ENCODE peak calls at places on chromosomes 7 and 10, in four cellular contexts. V is natural killer cell treated with Interleukin-12 subunit alpha and Interleukin-12 subunit beta and Interleukin-15 and Interleukin-18, amount 100 ng/mL, for 72 hours; L is stimulated activated CD4-positive, alpha-beta T cell treated with anti-CD3 and anti-CD28 coated beads, Interleukin-4, amount 100 ng/mL, for 1 hour; I is lower leg skin. E is an unnamed sample.
A peak's percentile ranks its signal among the peaks of the same experiment; 100 is the strongest.

GRCh38 chr7:31336202-31337035 is 4.1 kb downstream of the NEUROD6 start:
- DNase-seq in I (no peak), V (no peak), L (no peak), E (no peak)

GRCh38 chr10:60652628-60653027 is 125.7 kb upstream of the CDK1 start:
- DNase-seq in L (no peak), V (no peak), I (no peak), E (no peak)

GRCh38 chr10:79084012-79084971 is 15.5 kb downstream of the ZMIZ1 start:
- DNase-seq in L (no peak), V (no peak), I (peak; percentile 98), E (peak; percentile 9)

GRCh38 chr7:28272461-28272877 is 91.9 kb upstream of the JAZF1 start:
- DNase-seq in V (peak; percentile 66), I (peak; percentile 85), L (peak; percentile 27), E (peak; percentile 64)

GRCh38 chr7:15755061-15755460 is 68.6 kb upstream of the MEOX2 start:
- DNase-seq in L (no peak), I (no peak), V (no peak), E (no peak)

GRCh38 chr10:104816501-104816900 is 175.4 kb downstream of the SORCS3 start:
- DNase-seq in L (no peak), V (no peak), I (no peak), E (no peak)

GRCh38 chr10:116353817-116354216 is 29.6 kb downstream of the CCDC172 start:
- DNase-seq in V (no peak), I (no peak), L (no peak), E (no peak)

GRCh38 chr10:114526497-114527238 is 122.4 kb upstream of the AFAP1L2 start:
- DNase-seq in L (peak; percentile 82), V (peak; percentile 83), I (peak; percentile 96), E (peak; percentile 91)

GRCh38 chr7:35753761-35754603 is 46.9 kb upstream of the SEPTIN7 start:
- DNase-seq in I (no peak), L (no peak), V (no peak), E (no peak)

GRCh38 chr7:100801833-100802568 is 25.3 kb downstream of the EPHB4 start:
- DNase-seq in I (peak; percentile 91), L (no peak), V (no peak), E (peak; percentile 91)

GRCh38 chr10:131186547-131187253 is 124.8 kb downstream of the TCERG1L start:
- DNase-seq in I (peak; percentile 56), L (no peak), V (no peak), E (no peak)

GRCh38 chr10:116743266-116744064 is 1.1 kb upstream of the HSPA12A start:
- DNase-seq in L (peak; percentile 17), V (no peak), I (no peak), E (no peak)

GRCh38 chr7:70587739-70588138 is 544.2 kb upstream of the GALNT17 start:
- DNase-seq in V (no peak), L (no peak), I (no peak), E (no peak)

GRCh38 chr10:63166742-63167258 is 33.7 kb downstream of the NRBF2 start:
- DNase-seq in L (no peak), V (no peak), I (no peak), E (peak; percentile 65)

GRCh38 chr7:38584443-38585210 is 46.5 kb downstream of the AMPH start:
- DNase-seq in I (no peak), L (no peak), V (no peak), E (no peak)

GRCh38 chr7:81887098-81887497 is 117.3 kb upstream of the HGF start:
- DNase-seq in L (no peak), V (no peak), I (no peak), E (peak; percentile 32)

GRCh38 chr7:69825031-69825681 is 226.9 kb downstream of the AUTS2 start:
- DNase-seq in V (no peak), I (no peak), L (no peak), E (no peak)

GRCh38 chr7:106536079-106536478 is 124.9 kb downstream of the CCDC71L start:
- DNase-seq in L (no peak), I (no peak), V (no peak), E (no peak)

GRCh38 chr10:17984056-17984455 is 32.3 kb downstream of the SLC39A12 start:
- DNase-seq in I (no peak), L (no peak), V (no peak), E (no peak)

GRCh38 chr7:95881597-95881996 is 109.2 kb downstream of the DYNC1I1 start:
- DNase-seq in L (no peak), I (no peak), V (no peak), E (no peak)

E was measured in NCI-H146.